ENCODE peak calls at places on chromosomes 12 and 14, in five cellular contexts. M is amniotic stem cell; A is D341Med; Y is CD8-positive, alpha-beta T cell; R is SW480. C is an unnamed sample.
A peak's percentile ranks its signal among the peaks of the same experiment; 100 is the strongest.

GRCh38 chr12:104680070-104680469 is 223.3 kb downstream of the CHST11 start:
- DNase-seq in M (no peak), A (peak; percentile 64), Y (no peak), R (peak; percentile 31), C (no peak)

GRCh38 chr12:58000499-58000898 is 59.1 kb downstream of the ATP23 start:
- DNase-seq in M (no peak), A (no peak), Y (no peak), R (no peak), C (no peak)

GRCh38 chr12:131797588-131797934 is 30.6 kb upstream of the MMP17 start:
- DNase-seq in M (no peak), A (no peak), Y (no peak), R (no peak), C (no peak)

GRCh38 chr12:13913371-13913770 is 68.0 kb downstream of the GRIN2B start:
- DNase-seq in M (no peak), A (no peak), Y (no peak), R (no peak), C (no peak)

GRCh38 chr14:100213956-100214767 is 24.8 kb upstream of the YY1 start:
- DNase-seq in M (no peak), A (peak; percentile 99), Y (peak; percentile 88), R (peak; percentile 94), C (peak; percentile 98)

GRCh38 chr12:128983371-128983770 is 130.1 kb downstream of the GLT1D1 start:
- DNase-seq in M (no peak), A (no peak), Y (no peak), R (no peak), C (no peak)

GRCh38 chr12:116533343-116534248 is 25.6 kb upstream of the MAP1LC3B2 start:
- DNase-seq in M (peak; percentile 32), A (peak; percentile 95), Y (peak; percentile 74), R (peak; percentile 76), C (peak; percentile 90)

GRCh38 chr12:19810213-19810612 is 370.9 kb downstream of the AEBP2 start:
- DNase-seq in M (no peak), A (no peak), Y (no peak), R (no peak), C (no peak)

GRCh38 chr14:101171650-101172049 is 268.1 kb upstream of the RTL1 start:
- DNase-seq in M (no peak), A (no peak), Y (no peak), R (no peak), C (no peak)

GRCh38 chr14:85533821-85534271 is 3.9 kb downstream of the FLRT2 start:
- DNase-seq in M (no peak), A (peak; percentile 47), Y (no peak), R (no peak), C (peak; percentile 20)

GRCh38 chr14:99648385-99648784 is 3.5 kb downstream of the HHIPL1 start:
- DNase-seq in M (no peak), A (no peak), Y (no peak), R (no peak), C (no peak)

GRCh38 chr14:103301512-103302197 is 32.4 kb upstream of the EIF5 start:
- DNase-seq in M (no peak), A (no peak), Y (no peak), R (peak; percentile 47), C (no peak)

GRCh38 chr12:107355004-107355565 is 261.7 kb upstream of the CRY1 start:
- DNase-seq in M (no peak), A (no peak), Y (no peak), R (no peak), C (no peak)

GRCh38 chr12:1590083-1590979 is 4.0 kb downstream of the FBXL14 start:
- DNase-seq in M (no peak), A (no peak), Y (no peak), R (no peak), C (no peak)

GRCh38 chr14:64541261-64541970 is 875 bp downstream of the HSPA2 start:
- DNase-seq in M (no peak), A (no peak), Y (no peak), R (no peak), C (no peak)

GRCh38 chr12:17818931-17819330 is 271.1 kb downstream of the RERGL start:
- DNase-seq in M (no peak), A (no peak), Y (no peak), R (no peak), C (no peak)

GRCh38 chr14:69600304-69600891 is 11.0 kb upstream of the SUSD6 start:
- DNase-seq in M (no peak), A (no peak), Y (no peak), R (no peak), C (peak; percentile 2)

GRCh38 chr12:117847371-117847770 is 121.4 kb downstream of the KSR2 start:
- DNase-seq in M (no peak), A (no peak), Y (no peak), R (no peak), C (no peak)

GRCh38 chr12:10607885-10608458 is 5.4 kb downstream of the MAGOHB start:
- DNase-seq in M (no peak), A (peak; percentile 41), Y (no peak), R (peak; percentile 21), C (no peak)

GRCh38 chr14:101604228-101604934 is 43.1 kb downstream of the DIO3 start:
- DNase-seq in M (no peak), A (no peak), Y (no peak), R (no peak), C (no peak)

GRCh38 chr14:100523131-100523530 is 64.1 kb downstream of the BEGAIN start:
- DNase-seq in M (no peak), A (peak; percentile 24), Y (no peak), R (no peak), C (no peak)

GRCh38 chr12:65668981-65669695 is 155.1 kb upstream of the HMGA2 start:
- DNase-seq in M (no peak), A (no peak), Y (no peak), R (no peak), C (no peak)

GRCh38 chr12:19671695-19672094 is 232.4 kb downstream of the AEBP2 start:
- DNase-seq in M (no peak), A (no peak), Y (no peak), R (no peak), C (no peak)

GRCh38 chr12:112496493-112496892 is 77.7 kb downstream of the PTPN11 start:
- DNase-seq in M (no peak), A (no peak), Y (no peak), R (no peak), C (no peak)

C was measured in hepatocyte.